ENCODE peak calls at places on chromosomes 2 and 18, in seven cellular contexts. G, J, C, H, K, P and F are unnamed samples.

GRCh38 chr2:218671077-218671653 is 637 bp downstream of the RNF25 start:
- DNase-seq in G (no peak), J (no peak), C (no peak), H (no peak), K (no peak), P (no peak), F (no peak)

GRCh38 chr2:23322813-23323212 is 62.2 kb upstream of the KLHL29 start:
- DNase-seq in G (no peak), J (no peak), C (no peak), H (no peak), K (no peak), P (no peak), F (no peak)

GRCh38 chr2:79935771-79936657 is 368.5 kb downstream of the LRRTM1 start:
- DNase-seq in G (no peak), J (peak; percentile 9), C (no peak), H (peak; percentile 61), K (peak; percentile 51), P (no peak), F (peak; percentile 10)

GRCh38 chr18:35730738-35731370 is 149.3 kb downstream of the GALNT1 start:
- DNase-seq in G (no peak), J (no peak), C (no peak), H (no peak), K (no peak), P (no peak), F (no peak)

GRCh38 chr2:105803773-105804172 is 59.1 kb downstream of the NCK2 start:
- DNase-seq in G (no peak), J (no peak), C (no peak), H (no peak), K (no peak), P (no peak), F (no peak)

GRCh38 chr2:54850171-54851122 is 127.0 kb downstream of the EML6 start:
- DNase-seq in G (no peak), J (no peak), C (no peak), H (no peak), K (no peak), P (no peak), F (no peak)

GRCh38 chr18:50820901-50821520 is 1.2 kb upstream of the MRO start:
- DNase-seq in G (no peak), J (no peak), C (no peak), H (peak; percentile 18), K (no peak), P (no peak), F (no peak)

GRCh38 chr18:62435435-62436031 is 87.3 kb upstream of the ZCCHC2 start:
- DNase-seq in G (no peak), J (no peak), C (no peak), H (no peak), K (no peak), P (no peak), F (no peak)

GRCh38 chr2:133063792-133064191 is 393.8 kb upstream of the LYPD1 start:
- DNase-seq in G (no peak), J (no peak), C (no peak), H (peak; percentile 34), K (no peak), P (no peak), F (no peak)

GRCh38 chr2:136246086-136246669 is 128.2 kb upstream of the CXCR4 start:
- DNase-seq in G (peak; percentile 69), J (peak; percentile 14), C (no peak), H (no peak), K (no peak), P (no peak), F (no peak)

GRCh38 chr18:29218101-29218500 is 1041.2 kb upstream of the CDH2 start:
- DNase-seq in G (no peak), J (no peak), C (no peak), H (no peak), K (no peak), P (no peak), F (no peak)